ENCODE peak calls at places on chromosome 6, in seven cellular contexts. H is COR-L47, D is T-cell, C is activated T-cell treated with anti-CD3 and anti-CD28 coated beads for 4 hours, N is posterior cingulate gyrus, P is ureter, I is epithelial cell of esophagus. F is an unnamed sample.

GRCh38 chr6:33850869-33851541 is 47.2 kb upstream of the MLN start:
- DNase-seq in H (peak), D (no peak), C (no peak), N (no peak), P (no peak), I (no peak), F (peak)

GRCh38 chr6:50128420-50129005 is 78.8 kb upstream of the DEFB112 start:
- DNase-seq in H (peak), D (no peak), C (no peak), N (no peak), P (no peak), I (peak), F (no peak)

GRCh38 chr6:18088419-18089296 is 33.8 kb downstream of the NHLRC1 start:
- DNase-seq in H (no peak), D (no peak), C (no peak), N (no peak), P (no peak), I (peak), F (peak)

GRCh38 chr6:106102034-106102433 is 15.9 kb downstream of the PRDM1 start:
- DNase-seq in H (no peak), D (no peak), C (no peak), N (no peak), P (no peak), I (no peak), F (no peak)

GRCh38 chr6:46687619-46688097 is at the start of gene TDRD6:
- DNase-seq in H (no peak), D (no peak), C (no peak), N (no peak), P (no peak), I (no peak), F (no peak)

GRCh38 chr6:89073840-89074239 is 6.7 kb upstream of the PNRC1 start:
- DNase-seq in H (no peak), D (no peak), C (no peak), N (no peak), P (no peak), I (no peak), F (no peak)

GRCh38 chr6:88349511-88349910 is 183.4 kb upstream of the CNR1 start:
- DNase-seq in H (no peak), D (no peak), C (no peak), N (no peak), P (no peak), I (peak), F (no peak)

GRCh38 chr6:135600086-135600702 is 102.7 kb upstream of the AHI1 start:
- DNase-seq in H (peak), D (no peak), C (no peak), N (no peak), P (no peak), I (no peak), F (peak)

GRCh38 chr6:123745877-123746276 is 57.8 kb upstream of the NKAIN2 start:
- DNase-seq in H (no peak), D (no peak), C (no peak), N (no peak), P (no peak), I (peak), F (no peak)

GRCh38 chr6:37058084-37058586 is 52.7 kb downstream of the FGD2 start:
- DNase-seq in H (no peak), D (no peak), C (no peak), N (no peak), P (no peak), I (peak), F (no peak)

GRCh38 chr6:106309766-106310373 is 15.7 kb downstream of the ATG5 start:
- DNase-seq in H (no peak), D (no peak), C (no peak), N (no peak), P (no peak), I (peak), F (no peak)

GRCh38 chr6:110364364-110364763 is 6.2 kb upstream of the METTL24 start:
- DNase-seq in H (no peak), D (no peak), C (no peak), N (no peak), P (no peak), I (no peak), F (no peak)

GRCh38 chr6:137237413-137238170 is 18.4 kb upstream of the IFNGR1 start:
- DNase-seq in H (no peak), D (no peak), C (no peak), N (no peak), P (no peak), I (peak), F (no peak)

GRCh38 chr6:136956590-136957573 is 34.8 kb downstream of the SLC35D3 start:
- DNase-seq in H (peak), D (no peak), C (no peak), N (no peak), P (no peak), I (no peak), F (peak)

GRCh38 chr6:87702589-87702945 is 534 bp upstream of the AKIRIN2 start:
- DNase-seq in H (no peak), D (no peak), C (no peak), N (no peak), P (no peak), I (peak), F (peak)

GRCh38 chr6:35718911-35719381 is 17.9 kb upstream of the ARMC12 start:
- DNase-seq in H (no peak), D (no peak), C (no peak), N (no peak), P (no peak), I (no peak), F (no peak)

GRCh38 chr6:152313542-152314482 is 323.4 kb downstream of the SYNE1 start:
- DNase-seq in H (no peak), D (no peak), C (no peak), N (no peak), P (no peak), I (peak), F (no peak)

GRCh38 chr6:4369616-4370015 is 234.2 kb upstream of the ECI2 start:
- DNase-seq in H (no peak), D (no peak), C (no peak), N (no peak), P (no peak), I (peak), F (no peak)

GRCh38 chr6:38182426-38182825 is 362.9 kb downstream of the ZFAND3 start:
- DNase-seq in H (no peak), D (no peak), C (no peak), N (no peak), P (no peak), I (no peak), F (no peak)

GRCh38 chr6:83270971-83271714 is 78.0 kb downstream of the RWDD2A start:
- DNase-seq in H (no peak), D (no peak), C (no peak), N (no peak), P (no peak), I (peak), F (no peak)